ENCODE peak calls at places on chromosomes 12 and 14, in five cellular contexts. E is H54; M is COR-L47; B is activated CD4-positive, CD25-positive, alpha-beta regulatory T cell; A is kidney tubule cell. V is an unnamed sample.

GRCh38 chr14:90555126-90556049 is 158.6 kb downstream of the CALM1 start:
- DNase-seq in E (no peak), M (no peak), B (no peak), A (no peak), V (no peak)

GRCh38 chr12:76503957-76504356 is 55.6 kb downstream of the OSBPL8 start:
- DNase-seq in E (no peak), M (no peak), B (no peak), A (no peak), V (no peak)

GRCh38 chr12:49636979-49637378 is 13.6 kb downstream of the PRPF40B start:
- DNase-seq in E (peak), M (peak), B (peak), A (peak), V (peak)

GRCh38 chr12:79373896-79374499 is 316.8 kb downstream of the PAWR start:
- DNase-seq in E (peak), M (peak), B (no peak), A (peak), V (peak)

GRCh38 chr12:68440068-68440581 is 108.0 kb upstream of the MDM1 start:
- DNase-seq in E (peak), M (no peak), B (no peak), A (peak), V (peak)

GRCh38 chr12:601976-602699 is 61.1 kb downstream of the NINJ2 start:
- DNase-seq in E (no peak), M (no peak), B (no peak), A (no peak), V (no peak)

GRCh38 chr12:116924558-116925453 is 14.1 kb downstream of the FBXW8 start:
- DNase-seq in E (peak), M (no peak), B (peak), A (peak), V (peak)

GRCh38 chr14:80419769-80420168 is 208.5 kb upstream of the DIO2 start:
- DNase-seq in E (no peak), M (no peak), B (no peak), A (no peak), V (no peak)

GRCh38 chr14:31391977-31392503 is 28.3 kb downstream of the HEATR5A start:
- DNase-seq in E (no peak), M (no peak), B (no peak), A (no peak), V (no peak)

GRCh38 chr14:75298187-75298985 is 19.8 kb downstream of the FOS start:
- DNase-seq in E (no peak), M (no peak), B (no peak), A (no peak), V (no peak)

GRCh38 chr14:89618309-89618708 is 201.3 kb upstream of the FOXN3 start:
- DNase-seq in E (no peak), M (no peak), B (no peak), A (peak), V (no peak)

GRCh38 chr14:46490150-46490769 is 161.3 kb downstream of the RPL10L start:
- DNase-seq in E (peak), M (peak), B (no peak), A (peak), V (no peak)

GRCh38 chr12:52778833-52779232 is 1.7 kb upstream of the KRT76 start:
- DNase-seq in E (no peak), M (no peak), B (no peak), A (no peak), V (no peak)

GRCh38 chr12:17215754-17216153 is 609.8 kb upstream of the LMO3 start:
- DNase-seq in E (no peak), M (no peak), B (no peak), A (no peak), V (no peak)

GRCh38 chr14:37711499-37712475 is 116.4 kb downstream of the TTC6 start:
- DNase-seq in E (no peak), M (no peak), B (no peak), A (no peak), V (no peak)

GRCh38 chr12:15423629-15424028 is 101.3 kb downstream of the PTPRO start:
- DNase-seq in E (no peak), M (no peak), B (no peak), A (peak), V (peak)

GRCh38 chr12:99066726-99067125 is 421.6 kb downstream of the APAF1 start:
- DNase-seq in E (no peak), M (no peak), B (no peak), A (no peak), V (no peak)

GRCh38 chr14:75067212-75067611 is 2.2 kb upstream of the ZC2HC1C start:
- DNase-seq in E (no peak), M (no peak), B (no peak), A (no peak), V (no peak)

GRCh38 chr14:89425931-89426330 is 8.9 kb upstream of the FOXN3 start:
- DNase-seq in E (peak), M (no peak), B (no peak), A (peak), V (peak)